ENCODE peak calls at places on chromosomes 2 and 18, in six cellular contexts. A is GM12878, C is HCT116, E is psoas muscle, P is left ventricle myocardium inferior, Y is upper lobe of right lung. W is an unnamed sample.

GRCh38 chr2:118310016-118310877 is 222.0 kb downstream of the INSIG2 start:
- DNase-seq in P (no peak), E (no peak), Y (peak), C (no peak), A (no peak), W (peak)

GRCh38 chr2:134570676-134571075 is 148.1 kb downstream of the TMEM163 start:
- DNase-seq in C (no peak), P (no peak), E (no peak), Y (no peak), A (no peak), W (no peak)

GRCh38 chr2:229096667-229097066 is 174.4 kb downstream of the PID1 start:
- DNase-seq in Y (no peak), P (no peak), C (no peak), E (no peak), A (no peak), W (no peak)

GRCh38 chr18:23998811-23999210 is 15.7 kb upstream of the TTC39C start:
- DNase-seq in C (peak), Y (no peak), E (no peak), P (no peak), A (no peak), W (no peak)

GRCh38 chr2:152694161-152694661 is 23.1 kb downstream of the PRPF40A start:
- DNase-seq in Y (no peak), E (no peak), A (no peak), P (no peak), C (no peak), W (peak)

GRCh38 chr2:85534875-85535274 is 4.1 kb upstream of the MAT2A start:
- DNase-seq in Y (no peak), A (no peak), C (no peak), P (no peak), E (no peak), W (no peak)

GRCh38 chr2:10407841-10408648 is 40.1 kb downstream of the ODC1 start:
- DNase-seq in P (no peak), E (peak), A (peak), C (peak), Y (peak), W (peak)

GRCh38 chr2:23400703-23401102 is 15.7 kb downstream of the KLHL29 start:
- DNase-seq in Y (no peak), E (no peak), P (no peak), A (no peak), C (no peak), W (no peak)

GRCh38 chr2:54106631-54107454 is 8.6 kb upstream of the ACYP2 start:
- DNase-seq in P (no peak), Y (no peak), C (peak), E (no peak), A (no peak), W (peak)

GRCh38 chr2:2333076-2333475 is 2.0 kb upstream of the MYT1L start:
- DNase-seq in A (no peak), Y (no peak), P (no peak), E (no peak), C (no peak), W (no peak)

GRCh38 chr2:237731663-237732062 is 66.9 kb upstream of the RBM44 start:
- DNase-seq in P (no peak), C (peak), A (no peak), Y (no peak), E (no peak), W (peak)

GRCh38 chr2:79996709-79997108 is 307.8 kb downstream of the LRRTM1 start:
- DNase-seq in A (no peak), C (no peak), P (no peak), Y (no peak), E (no peak), W (no peak)

GRCh38 chr2:28274911-28275685 is 117.6 kb upstream of the FOSL2 start:
- DNase-seq in Y (no peak), E (peak), A (no peak), P (no peak), C (peak), W (peak)

GRCh38 chr2:160934263-160934662 is 226.0 kb upstream of the TANK start:
- DNase-seq in C (no peak), A (no peak), E (no peak), P (no peak), Y (no peak), W (no peak)

GRCh38 chr2:13056259-13056843 is 339.6 kb downstream of the TRIB2 start:
- DNase-seq in C (no peak), Y (no peak), A (no peak), E (no peak), P (no peak), W (peak)

GRCh38 chr2:30178618-30179404 is 32.0 kb downstream of the YPEL5 start:
- DNase-seq in P (peak), Y (no peak), C (no peak), E (peak), A (no peak), W (no peak)

GRCh38 chr2:199692489-199692888 is 158.5 kb downstream of the FTCDNL1 start:
- DNase-seq in Y (no peak), C (no peak), P (no peak), A (no peak), E (no peak), W (no peak)

GRCh38 chr2:58497189-58497588 is 256.1 kb upstream of the FANCL start:
- DNase-seq in C (no peak), Y (no peak), E (no peak), P (no peak), A (no peak), W (no peak)

GRCh38 chr2:62267687-62268086 is 71.8 kb downstream of the B3GNT2 start:
- DNase-seq in C (no peak), A (no peak), Y (no peak), E (no peak), P (no peak), W (no peak)

GRCh38 chr2:29783696-29784095 is 137.7 kb downstream of the ALK start:
- DNase-seq in Y (no peak), E (no peak), P (no peak), C (no peak), A (no peak), W (no peak)

GRCh38 chr18:78071146-78071710 is 821.6 kb downstream of the GALR1 start:
- DNase-seq in Y (no peak), A (no peak), C (no peak), P (no peak), E (no peak), W (no peak)

GRCh38 chr2:216932113-216932512 is 72.2 kb upstream of the TNP1 start:
- DNase-seq in P (no peak), C (no peak), Y (no peak), E (no peak), A (no peak), W (no peak)

GRCh38 chr2:37973615-37974353 is 48.7 kb downstream of the RMDN2 start:
- DNase-seq in A (no peak), C (no peak), Y (no peak), E (no peak), P (no peak), W (no peak)

GRCh38 chr2:214902273-214902672 is 92.8 kb upstream of the BARD1 start:
- DNase-seq in E (no peak), C (no peak), Y (no peak), P (no peak), A (no peak), W (no peak)

GRCh38 chr2:32009479-32010256 is 1.1 kb downstream of the MEMO1 start:
- DNase-seq in Y (peak), C (no peak), P (peak), A (no peak), E (peak), W (peak)

GRCh38 chr2:42090216-42090615 is 42.4 kb downstream of the PKDCC start:
- DNase-seq in A (no peak), E (no peak), P (no peak), Y (no peak), C (no peak), W (no peak)

GRCh38 chr2:178282075-178282474 is 87.8 kb downstream of the OSBPL6 start:
- DNase-seq in P (no peak), C (no peak), E (no peak), A (no peak), Y (no peak), W (no peak)

GRCh38 chr2:80304522-80304878 is at the start of gene LRRTM1:
- DNase-seq in P (no peak), A (no peak), E (no peak), Y (peak), C (no peak), W (no peak)

GRCh38 chr2:200509227-200509607 is 651 bp downstream of the KCTD18 start:
- DNase-seq in A (no peak), Y (no peak), E (no peak), P (no peak), C (no peak), W (peak)

GRCh38 chr18:49020621-49021021 is 69.9 kb upstream of the SMAD7 start:
- DNase-seq in Y (peak), C (no peak), A (no peak), E (no peak), P (no peak), W (no peak)

GRCh38 chr2:190355968-190356657 is 12.7 kb downstream of the INPP1 start:
- DNase-seq in E (no peak), A (no peak), C (no peak), Y (no peak), P (no peak), W (no peak)

DNA sequence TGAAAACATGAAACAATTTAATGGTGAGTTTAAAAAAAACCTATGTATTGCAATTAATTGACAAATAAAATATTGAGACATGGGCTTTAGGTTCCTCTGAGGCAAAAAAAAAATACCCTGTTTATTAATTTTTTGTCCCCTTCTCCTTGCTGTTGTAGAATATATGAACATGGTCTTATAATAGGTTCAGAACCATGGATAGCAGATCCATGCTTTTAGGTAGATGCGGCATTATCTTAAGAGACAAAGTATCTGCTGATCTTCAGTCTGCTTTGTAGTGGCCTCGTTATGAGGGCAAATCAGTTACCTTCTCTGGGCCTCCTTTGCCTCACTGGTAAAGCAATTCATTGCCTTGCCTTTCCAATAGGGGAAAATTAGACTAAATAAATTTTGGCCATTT is 850.7 kb downstream of the NRXN1 start:
- DNase-seq in C (no peak), A (no peak), P (no peak), Y (no peak), E (no peak), W (no peak)
- TF ChIP-seq CTCF in C (no peak), A (no peak), P (no peak), Y (no peak), E (no peak), W (no peak)

GRCh38 chr2:203909192-203909945 is 27.2 kb upstream of the ICOS start:
- DNase-seq in C (peak), P (no peak), Y (no peak), A (no peak), E (no peak), W (peak)
- H3K4me3 ChIP-seq in C (no peak), P (peak), Y (peak), A (no peak), E (peak), W (no peak)

GRCh38 chr2:203396667-203397066 is 68.5 kb downstream of the ABI2 start:
- DNase-seq in A (no peak), P (no peak), Y (no peak), C (no peak), E (no peak), W (no peak)
- TF ChIP-seq CTCF in A (no peak), P (peak), Y (no peak), C (peak), E (no peak), W (peak)

GRCh38 chr2:231190531-231191197 is 7.8 kb upstream of the ARMC9 start:
- DNase-seq in E (peak), Y (peak), A (no peak), P (peak), C (no peak), W (no peak)
- H3K4me3 ChIP-seq in E (peak), Y (peak), A (no peak), P (peak), C (no peak), W (no peak)

DNA sequence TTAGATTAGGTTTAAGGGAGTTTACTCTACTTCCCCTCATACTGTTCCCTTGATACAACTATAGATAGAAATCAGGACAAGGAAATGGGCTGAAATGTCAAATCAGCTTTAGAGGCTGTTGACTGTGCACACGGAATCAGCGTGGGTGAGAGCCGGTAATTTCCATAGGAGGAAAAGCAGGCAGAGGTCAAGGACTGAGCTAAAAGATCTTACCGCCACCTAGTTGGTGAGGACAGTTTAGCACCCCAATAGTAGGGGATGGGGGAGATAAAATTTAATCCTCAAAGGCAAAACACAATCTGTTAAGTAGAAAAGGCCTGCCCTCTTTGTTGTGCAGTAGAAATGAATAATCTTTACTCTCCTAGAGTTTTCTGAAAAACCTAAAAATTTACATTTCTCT is 1154.5 kb upstream of the CHAC2 start:
- DNase-seq in E (no peak), C (no peak), A (no peak), Y (no peak), P (no peak), W (no peak)
- TF ChIP-seq CTCF in E (peak), C (no peak), A (no peak), Y (no peak), P (no peak), W (no peak)